ENCODE peak calls at places on chromosome 13, in eight cellular contexts. N is HFF-Myc, Q is progenitor cell of endocrine pancreas, O is amniotic epithelial cell, S is germinal center, B is H4, V is WTC11, R is A172. M is an unnamed sample.

GRCh38 chr13:87356314-87356713 is 314.9 kb upstream of the SLITRK5 start:
- DNase-seq in O (no peak), R (peak), V (no peak), Q (no peak), B (peak), S (no peak), N (no peak), M (no peak)

GRCh38 chr13:76723551-76724232 is 162.5 kb downstream of the KCTD12 start:
- DNase-seq in R (peak), S (no peak), Q (no peak), O (peak), N (peak), B (peak), V (peak), M (no peak)

GRCh38 chr13:51794959-51795358 is 9.0 kb downstream of the DHRS12 start:
- DNase-seq in O (no peak), R (no peak), S (peak), B (no peak), Q (no peak), N (no peak), V (no peak), M (no peak)

GRCh38 chr13:77136902-77137420 is 110.0 kb upstream of the FBXL3 start:
- DNase-seq in S (no peak), B (peak), N (peak), Q (no peak), V (no peak), O (peak), R (no peak), M (no peak)

GRCh38 chr13:46401432-46401831 is 14.4 kb upstream of the RUBCNL start:
- DNase-seq in S (peak), V (no peak), O (no peak), Q (no peak), R (no peak), B (no peak), N (no peak), M (no peak)

GRCh38 chr13:90365130-90365529 is 982.4 kb upstream of the MIR17HG start:
- DNase-seq in B (no peak), S (no peak), V (no peak), O (peak), Q (no peak), N (no peak), R (no peak), M (no peak)

GRCh38 chr13:43300817-43301216 is 277.4 kb downstream of the DNAJC15 start:
- DNase-seq in S (no peak), B (no peak), Q (no peak), V (no peak), R (no peak), O (peak), N (peak), M (no peak)

GRCh38 chr13:30807392-30807791 is 72.0 kb downstream of the ALOX5AP start:
- DNase-seq in Q (no peak), S (no peak), B (no peak), V (no peak), R (no peak), O (no peak), N (no peak), M (no peak)

GRCh38 chr13:46899801-46900200 is 2.9 kb upstream of the HTR2A start:
- DNase-seq in R (no peak), S (no peak), V (no peak), B (no peak), O (no peak), Q (no peak), N (no peak), M (no peak)

GRCh38 chr13:83450586-83450985 is 431.7 kb downstream of the SLITRK1 start:
- DNase-seq in N (no peak), R (no peak), B (peak), V (no peak), O (peak), S (no peak), Q (no peak), M (no peak)

GRCh38 chr13:50494110-50494509 is 349.4 kb downstream of the DLEU7 start:
- DNase-seq in S (no peak), N (no peak), O (no peak), R (no peak), Q (no peak), B (no peak), V (no peak), M (no peak)

GRCh38 chr13:106143392-106143791 is 392.1 kb downstream of the EFNB2 start:
- DNase-seq in O (peak), V (no peak), R (no peak), S (no peak), B (no peak), N (no peak), Q (no peak), M (no peak)

GRCh38 chr13:98563071-98563470 is 13.8 kb downstream of the STK24 start:
- DNase-seq in N (no peak), O (no peak), B (no peak), S (no peak), R (no peak), Q (no peak), V (no peak), M (peak)

GRCh38 chr13:74036373-74036772 is 97.8 kb downstream of the KLF12 start:
- DNase-seq in Q (no peak), R (no peak), S (no peak), O (no peak), N (no peak), V (peak), B (no peak), M (peak)

GRCh38 chr13:59584902-59585670 is 578.6 kb downstream of the DIAPH3 start:
- DNase-seq in R (no peak), N (no peak), S (no peak), O (no peak), Q (no peak), V (no peak), B (no peak), M (no peak)

M was measured in T47D.